ENCODE peak calls at places on chromosomes 12 and 14, in seven cellular contexts. R, A, J, E, F, K and T are unnamed samples.

GRCh38 chr14:71762575-71762974 is 169.7 kb upstream of the RGS6 start:
- DNase-seq in R (no peak), A (no peak), J (no peak), E (no peak), F (no peak), K (no peak), T (no peak)

GRCh38 chr14:55724736-55725135 is 144.7 kb downstream of the KTN1 start:
- DNase-seq in R (no peak), A (no peak), J (no peak), E (no peak), F (no peak), K (no peak), T (no peak)

GRCh38 chr12:106522708-106523107 is 60.1 kb upstream of the RFX4 start:
- DNase-seq in R (peak), A (no peak), J (no peak), E (peak), F (no peak), K (no peak), T (no peak)

GRCh38 chr12:46108721-46109120 is 118.3 kb upstream of the SCAF11 start:
- DNase-seq in R (no peak), A (peak), J (no peak), E (no peak), F (no peak), K (no peak), T (no peak)

GRCh38 chr14:61381589-61381988 is 60.2 kb downstream of the PRKCH start:
- DNase-seq in R (no peak), A (no peak), J (no peak), E (no peak), F (no peak), K (no peak), T (no peak)

GRCh38 chr12:48184549-48184922 is 1.1 kb downstream of the CCDC184 start:
- DNase-seq in R (no peak), A (no peak), J (no peak), E (no peak), F (no peak), K (peak), T (no peak)

GRCh38 chr12:50073712-50074111 is 11.4 kb upstream of the SMARCD1 start:
- DNase-seq in R (no peak), A (no peak), J (no peak), E (no peak), F (no peak), K (no peak), T (no peak)

GRCh38 chr12:69466867-69467266 is 3.3 kb upstream of the FRS2 start:
- DNase-seq in R (no peak), A (no peak), J (peak), E (no peak), F (peak), K (no peak), T (no peak)

GRCh38 chr14:72965249-72965648 is 39.0 kb downstream of the DCAF4 start:
- DNase-seq in R (peak), A (no peak), J (peak), E (peak), F (no peak), K (no peak), T (peak)

GRCh38 chr14:92475451-92476187 is 38.0 kb upstream of the RIN3 start:
- DNase-seq in R (no peak), A (no peak), J (peak), E (no peak), F (no peak), K (no peak), T (no peak)

GRCh38 chr12:14256555-14257169 is 108.8 kb upstream of the ATF7IP start:
- DNase-seq in R (peak), A (no peak), J (peak), E (peak), F (no peak), K (peak), T (peak)

GRCh38 chr12:62834971-62835547 is 99.9 kb downstream of the PPM1H start:
- DNase-seq in R (no peak), A (peak), J (no peak), E (no peak), F (no peak), K (no peak), T (peak)

GRCh38 chr12:55715169-55715764 is 579 bp upstream of the BLOC1S1 start:
- DNase-seq in R (no peak), A (no peak), J (no peak), E (no peak), F (no peak), K (peak), T (no peak)

GRCh38 chr14:36477266-36477665 is 42.8 kb downstream of the NKX2-1 start:
- DNase-seq in R (no peak), A (no peak), J (no peak), E (no peak), F (no peak), K (no peak), T (no peak)

GRCh38 chr12:72434989-72435388 is 162.8 kb downstream of the TRHDE start:
- DNase-seq in R (no peak), A (no peak), J (no peak), E (no peak), F (no peak), K (no peak), T (no peak)

DNA sequence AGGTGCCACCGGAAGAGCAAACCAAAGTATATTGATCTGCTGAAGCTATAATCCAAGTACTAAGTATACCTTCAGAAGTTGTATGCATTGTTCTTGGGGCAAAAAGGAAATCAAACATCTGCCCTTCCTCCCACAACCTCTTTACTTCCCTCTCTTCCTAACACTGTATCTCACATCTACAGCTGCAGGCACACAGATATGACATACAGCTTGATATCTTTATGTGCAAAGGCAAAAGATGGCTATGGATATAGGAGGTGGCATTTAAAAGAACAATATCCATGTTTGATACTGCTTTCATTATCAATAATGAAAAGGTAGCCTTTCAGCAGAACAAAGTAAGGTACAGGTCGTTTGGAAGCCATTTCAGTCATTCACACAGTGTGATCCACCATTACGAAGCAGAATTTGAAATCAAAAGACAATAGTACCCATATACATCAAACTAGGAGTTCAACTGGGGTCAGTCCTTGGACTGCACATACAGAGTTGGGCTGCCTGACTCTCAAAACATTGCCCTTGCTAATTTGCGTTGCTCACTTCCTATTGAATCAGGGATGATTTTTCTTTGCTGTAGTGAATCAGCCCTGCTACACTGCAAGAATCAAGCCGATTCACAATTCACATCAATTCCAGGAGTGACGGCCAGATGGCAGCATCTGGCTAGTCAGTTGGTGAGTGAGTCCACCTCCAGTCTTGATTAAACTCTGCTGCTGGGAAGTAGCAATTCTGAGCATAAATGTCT is 8.9 kb downstream of the ANG start:
- DNase-seq in R (peak), A (no peak), J (peak), E (peak), F (no peak), K (peak), T (peak)
- H3K4me2 ChIP-seq in R (peak), A (no peak), J (no peak), E (no peak), F (no peak), K (no peak), T (no peak)

GRCh38 chr12:70745066-70745465 is 107.8 kb upstream of the PTPRB start:
- DNase-seq in R (no peak), A (no peak), J (no peak), E (no peak), F (no peak), K (no peak), T (no peak)

GRCh38 chr12:70747445-70747844 is 110.2 kb upstream of the PTPRB start:
- DNase-seq in R (no peak), A (no peak), J (no peak), E (no peak), F (no peak), K (no peak), T (no peak)

GRCh38 chr12:70754330-70754741 is 117.1 kb upstream of the PTPRB start:
- DNase-seq in R (peak), A (no peak), J (no peak), E (no peak), F (no peak), K (no peak), T (no peak)

GRCh38 chr12:70744133-70744532 is 106.9 kb upstream of the PTPRB start:
- DNase-seq in R (no peak), A (no peak), J (no peak), E (no peak), F (no peak), K (no peak), T (no peak)

DNA sequence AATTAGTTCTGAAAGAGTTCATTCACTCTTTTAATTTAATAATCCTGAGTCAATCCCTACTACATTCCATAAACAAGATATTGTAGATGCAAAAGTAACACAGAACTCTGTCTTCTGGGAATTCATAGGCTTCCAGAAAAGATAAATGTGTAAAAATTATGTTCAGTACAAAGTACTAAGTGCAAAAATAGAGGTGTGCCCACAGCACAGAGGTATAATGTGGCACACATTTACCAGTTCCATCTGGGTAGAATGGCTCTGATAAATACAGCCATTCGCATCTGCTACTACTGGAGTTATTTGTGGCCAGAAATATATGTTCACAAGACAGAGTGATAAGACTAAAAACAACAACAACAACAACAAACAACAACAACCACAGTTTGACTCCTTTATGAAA is 111.6 kb upstream of the PTPRB start:
- DNase-seq in R (no peak), A (no peak), J (no peak), E (no peak), F (no peak), K (no peak), T (no peak)
- TF ChIP-seq RFX5 in R (no peak), A (no peak), J (no peak), E (no peak), F (no peak), K (no peak), T (no peak)

GRCh38 chr12:113586461-113586860 is 114.8 kb upstream of the LHX5 start:
- DNase-seq in R (peak), A (no peak), J (no peak), E (no peak), F (no peak), K (no peak), T (no peak)

GRCh38 chr12:113594967-113595366 is 123.3 kb upstream of the LHX5 start:
- DNase-seq in R (no peak), A (no peak), J (no peak), E (no peak), F (no peak), K (no peak), T (no peak)

GRCh38 chr12:113589437-113589836 is 117.8 kb upstream of the LHX5 start:
- DNase-seq in R (no peak), A (no peak), J (no peak), E (no peak), F (no peak), K (no peak), T (no peak)

GRCh38 chr12:113587720-113588119 is 116.0 kb upstream of the LHX5 start:
- DNase-seq in R (no peak), A (no peak), J (no peak), E (no peak), F (peak), K (no peak), T (no peak)

GRCh38 chr12:113591480-113591971 is 119.9 kb upstream of the LHX5 start:
- DNase-seq in R (peak), A (no peak), J (no peak), E (no peak), F (no peak), K (peak), T (no peak)
- H3K4me2 ChIP-seq in R (peak), A (peak), J (no peak), E (peak), F (peak), K (no peak), T (no peak)

DNA sequence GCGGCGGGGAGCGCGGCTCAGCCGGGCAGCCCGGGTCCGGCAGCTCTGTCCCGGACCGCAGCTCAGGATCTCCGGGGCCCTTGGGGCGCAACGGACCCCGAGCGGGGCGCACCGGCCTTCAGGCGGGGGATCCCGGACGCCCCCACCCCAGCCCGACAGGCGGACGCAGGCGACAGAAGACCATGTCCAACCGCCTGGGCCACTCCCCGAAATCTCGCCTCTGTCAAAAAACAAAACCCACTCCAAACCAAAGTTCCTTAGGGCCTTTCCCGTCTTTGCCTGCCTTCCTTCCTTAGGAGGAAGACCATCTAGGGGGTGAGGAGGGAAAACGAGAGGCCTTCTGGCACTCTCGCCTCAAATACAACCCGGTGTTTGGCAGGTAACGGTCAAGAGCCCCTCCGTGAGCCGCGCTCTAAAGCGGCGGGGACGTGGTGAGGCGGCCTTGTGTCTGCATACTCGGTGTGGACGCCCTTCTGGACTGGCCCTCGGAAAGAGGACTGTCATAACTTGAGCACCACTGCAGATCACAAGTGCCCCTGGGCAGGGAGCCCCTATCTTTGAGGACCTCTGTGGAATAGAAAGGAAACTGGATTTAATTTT is 611 bp downstream of the HCFC2 start:
- DNase-seq in R (peak), A (no peak), J (no peak), E (peak), F (no peak), K (peak), T (no peak)
- TF ChIP-seq RFX5 in R (no peak), A (no peak), J (no peak), E (no peak), F (no peak), K (no peak), T (no peak)

DNA sequence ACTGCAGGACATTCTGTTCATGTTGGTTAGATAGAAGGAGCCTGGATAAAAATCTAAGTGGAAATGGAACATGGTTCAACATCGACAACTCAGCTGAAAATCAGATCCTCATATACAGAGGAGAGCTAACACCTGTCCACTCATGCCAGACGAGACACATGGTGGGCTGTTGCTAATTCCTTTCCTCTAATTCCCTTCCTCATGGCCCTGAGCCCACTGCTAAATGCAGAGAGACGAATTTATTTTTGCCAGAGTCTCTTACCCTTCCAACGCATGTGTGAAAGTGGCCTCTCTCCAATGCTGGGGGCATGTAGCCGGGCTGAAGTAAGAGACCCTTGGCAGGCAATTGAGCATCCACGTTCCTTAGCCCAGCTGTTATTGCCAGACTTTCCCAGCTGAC is 28.8 kb downstream of the CORO1C start:
- DNase-seq in R (no peak), A (no peak), J (no peak), E (no peak), F (no peak), K (no peak), T (no peak)
- H3K4me2 ChIP-seq in R (no peak), A (no peak), J (no peak), E (no peak), F (no peak), K (no peak), T (peak)